ENCODE peak calls at places on chromosomes 12 and 14, in eight cellular contexts. K is activated gamma-delta T cell treated with Interleukin-2 at 50 U/mL for 16 hours; F is choroid plexus epithelial cell; B is nephron progenitor cell; N is NCI-H2081; A is hypothalamus; J is kidney glomerular epithelial cell; R is stimulated activated CD8-positive, alpha-beta memory T cell treated with anti-CD3 and anti-CD28 coated beads, Interleukin-2, amount 100 ng/mL, for 1 hour. Z is an unnamed sample.

GRCh38 chr14:98752660-98753059 is 519.3 kb downstream of the BCL11B start:
- DNase-seq in K (no peak), F (no peak), B (no peak), N (no peak), A (no peak), J (no peak), R (no peak), Z (no peak)

GRCh38 chr12:125889742-125890141 is 824.5 kb downstream of the AACS start:
- DNase-seq in K (no peak), F (no peak), B (no peak), N (no peak), A (peak), J (no peak), R (no peak), Z (no peak)

GRCh38 chr12:48925218-48925871 is at the start of gene FKBP11:
- DNase-seq in K (peak), F (peak), B (peak), N (no peak), A (peak), J (peak), R (peak), Z (no peak)

GRCh38 chr12:121018860-121019259 is 2.6 kb upstream of the C12orf43 start:
- DNase-seq in K (no peak), F (no peak), B (no peak), N (no peak), A (no peak), J (no peak), R (no peak), Z (no peak)

GRCh38 chr12:101414533-101415119 is 7.1 kb upstream of the ARL1 start:
- DNase-seq in K (no peak), F (peak), B (peak), N (peak), A (no peak), J (peak), R (no peak), Z (peak)

GRCh38 chr14:102352213-102352612 is 10.5 kb downstream of the CINP start:
- DNase-seq in K (no peak), F (peak), B (no peak), N (no peak), A (no peak), J (no peak), R (no peak), Z (no peak)

GRCh38 chr12:124381454-124382207 is 86.7 kb downstream of the RFLNA start:
- DNase-seq in K (no peak), F (peak), B (no peak), N (no peak), A (peak), J (no peak), R (no peak), Z (no peak)

GRCh38 chr14:91753501-91754128 is 21.7 kb upstream of the CATSPERB start:
- DNase-seq in K (no peak), F (no peak), B (no peak), N (no peak), A (no peak), J (no peak), R (no peak), Z (peak)

GRCh38 chr12:4690760-4691159 is 29.4 kb upstream of the GALNT8 start:
- DNase-seq in K (no peak), F (no peak), B (no peak), N (no peak), A (no peak), J (no peak), R (no peak), Z (no peak)

GRCh38 chr14:24240110-24240918 is 2.1 kb downstream of the TINF2 start:
- DNase-seq in K (no peak), F (no peak), B (no peak), N (no peak), A (no peak), J (no peak), R (no peak), Z (no peak)

GRCh38 chr14:89454971-89455370 is 37.9 kb upstream of the FOXN3 start:
- DNase-seq in K (no peak), F (no peak), B (no peak), N (no peak), A (no peak), J (no peak), R (no peak), Z (no peak)

GRCh38 chr14:96198430-96199133 is 6.1 kb upstream of the BDKRB2 start:
- DNase-seq in K (no peak), F (peak), B (no peak), N (no peak), A (peak), J (no peak), R (no peak), Z (no peak)

GRCh38 chr12:79250186-79250585 is 385.6 kb downstream of the SYT1 start:
- DNase-seq in K (no peak), F (peak), B (no peak), N (no peak), A (no peak), J (no peak), R (no peak), Z (no peak)

GRCh38 chr12:94589591-94590001 is 60.8 kb downstream of the TMCC3 start:
- DNase-seq in K (no peak), F (no peak), B (no peak), N (no peak), A (no peak), J (no peak), R (no peak), Z (no peak)

GRCh38 chr12:24838531-24838950 is 110.4 kb downstream of the BCAT1 start:
- DNase-seq in K (no peak), F (peak), B (no peak), N (no peak), A (no peak), J (no peak), R (no peak), Z (no peak)